ENCODE peak calls at places on chromosomes 11 and 22, in ten cellular contexts. N is spleen, S is right lobe of liver, J is body of pancreas, O is IMR-90, P is tibial nerve, F is testis, Q is adrenal gland, A is uterus, M is A549. W is an unnamed sample.

GRCh38 chr22:42324566-42324965 is 54.1 kb upstream of the TCF20 start:
- DNase-seq in P (no peak), S (no peak), O (no peak), A (no peak), Q (no peak), J (no peak), M (no peak), F (no peak), N (no peak), W (no peak)

GRCh38 chr11:1668911-1669473 is 28.0 kb upstream of the KRTAP5-6 start:
- DNase-seq in P (no peak), J (no peak), O (no peak), S (no peak), A (no peak), F (peak; percentile 6), M (no peak), Q (no peak), N (no peak), W (no peak)

GRCh38 chr11:30150425-30150824 is 80.4 kb upstream of the FSHB start:
- DNase-seq in S (no peak), M (no peak), P (no peak), A (no peak), J (no peak), N (no peak), O (no peak), Q (no peak), F (no peak), W (no peak)

GRCh38 chr11:4581443-4581842 is at the start of gene OR52I2:
- DNase-seq in F (no peak), S (no peak), P (no peak), M (no peak), A (no peak), O (no peak), J (no peak), Q (no peak), N (no peak), W (no peak)

GRCh38 chr11:116931206-116931953 is 94.0 kb upstream of the APOA1 start:
- DNase-seq in S (no peak), A (peak; percentile 19), F (no peak), Q (peak; percentile 29), O (peak; percentile 53), P (no peak), J (no peak), M (peak; percentile 56), N (no peak), W (no peak)

GRCh38 chr22:31185056-31185455 is 25.1 kb downstream of the RNF185 start:
- DNase-seq in O (peak; percentile 62), S (no peak), Q (no peak), M (no peak), F (no peak), P (no peak), N (no peak), A (no peak), J (no peak), W (no peak)

GRCh38 chr22:43345761-43346261 is 2.6 kb upstream of the SCUBE1 start:
- DNase-seq in F (no peak), O (no peak), S (peak; percentile 44), N (peak; percentile 41), Q (no peak), J (no peak), A (no peak), P (no peak), M (peak; percentile 12), W (no peak)

GRCh38 chr11:108890482-108891092 is 225.7 kb downstream of the DDX10 start:
- DNase-seq in P (no peak), F (no peak), J (no peak), Q (no peak), O (no peak), S (no peak), N (no peak), M (no peak), A (no peak), W (no peak)

GRCh38 chr11:111413849-111414248 is 34.8 kb upstream of the POU2AF1 start:
- DNase-seq in F (no peak), O (no peak), J (no peak), A (no peak), M (no peak), N (no peak), S (no peak), Q (no peak), P (no peak), W (no peak)

GRCh38 chr11:37984991-37985390 is 1387.0 kb upstream of the RAG2 start:
- DNase-seq in A (no peak), Q (no peak), S (no peak), O (no peak), J (no peak), N (no peak), P (no peak), F (no peak), M (no peak), W (no peak)

GRCh38 chr22:48690583-48691317 is 1136.9 kb downstream of the BRD1 start:
- DNase-seq in N (no peak), Q (no peak), A (no peak), S (no peak), P (no peak), M (no peak), O (no peak), F (no peak), J (no peak), W (no peak)

GRCh38 chr11:44474702-44475101 is 90.8 kb upstream of the CD82 start:
- DNase-seq in O (no peak), M (no peak), S (no peak), N (no peak), F (no peak), A (no peak), J (no peak), P (no peak), Q (no peak), W (no peak)

GRCh38 chr22:47153854-47154542 is 391.5 kb downstream of the TBC1D22A start:
- DNase-seq in Q (peak; percentile 54), M (no peak), S (no peak), F (peak; percentile 22), P (no peak), O (peak; percentile 13), J (no peak), A (no peak), N (no peak), W (peak; percentile 53)

GRCh38 chr22:42300286-42301071 is 30.0 kb upstream of the TCF20 start:
- DNase-seq in O (no peak), P (no peak), S (no peak), M (no peak), A (no peak), Q (no peak), F (no peak), N (no peak), J (no peak), W (no peak)

GRCh38 chr11:105701098-105701497 is 91.2 kb downstream of the GRIA4 start:
- DNase-seq in O (no peak), S (no peak), P (no peak), Q (no peak), J (no peak), N (no peak), M (peak; percentile 15), A (no peak), F (no peak), W (no peak)

GRCh38 chr11:118957549-118957948 is 1.5 kb downstream of the UPK2 start:
- DNase-seq in O (no peak), M (no peak), Q (no peak), A (no peak), S (no peak), J (no peak), P (no peak), N (peak; percentile 34), F (no peak), W (no peak)

GRCh38 chr11:102139081-102139498 is 28.8 kb downstream of the YAP1 start:
- DNase-seq in F (no peak), P (no peak), N (no peak), S (no peak), M (no peak), J (no peak), O (peak; percentile 93), A (peak; percentile 63), Q (no peak), W (no peak)
- H3K4me1 ChIP-seq in F (no peaks in the 10 kb centered on the region), P (peaks cover 48% of the 10 kb centered on the region), N (no peaks in the 10 kb centered on the region), S (peaks cover 4% of the 10 kb centered on the region), M (peaks cover 24% of the 10 kb centered on the region), J (peaks cover 6% of the 10 kb centered on the region), O (peaks cover 19% of the 10 kb centered on the region), A (peaks cover 4% of the 10 kb centered on the region), Q (peaks cover 10% of the 10 kb centered on the region), W (peaks cover 3% of the 10 kb centered on the region)

DNA sequence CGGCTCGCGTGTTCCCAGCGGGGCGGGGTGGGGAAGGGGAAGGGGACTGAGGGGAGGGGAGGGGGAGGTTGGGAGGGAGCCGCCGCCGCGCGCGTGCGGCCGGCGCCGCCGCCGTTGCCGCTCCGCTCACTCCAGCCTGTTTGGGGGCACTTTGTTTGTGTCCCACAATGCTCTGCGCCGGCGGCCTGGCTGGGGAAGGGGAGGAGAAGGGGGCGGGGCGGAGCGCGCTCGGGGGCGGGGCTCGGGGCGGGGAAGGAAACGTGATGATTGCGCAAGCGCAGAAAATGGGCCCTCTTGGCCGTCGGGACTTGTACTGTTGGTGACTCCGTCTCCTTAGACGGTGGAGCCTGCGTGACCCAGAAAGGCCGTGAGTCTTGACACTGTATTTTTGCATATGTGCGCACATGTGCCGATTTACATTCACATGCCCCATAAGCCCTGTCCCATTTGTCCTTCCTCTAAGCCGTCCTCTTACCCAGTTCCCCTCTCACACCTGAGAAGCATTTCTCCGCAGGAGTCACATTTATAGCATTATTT is at the start of gene ZBTB44:
- DNase-seq in A (peak; percentile 93), Q (peak; percentile 94), M (peak; percentile 87), P (peak; percentile 87), J (peak; percentile 93), F (peak; percentile 96), S (peak; percentile 97), N (peak; percentile 97), O (peak; percentile 85), W (peak; percentile 92)
- TF ChIP-seq POLR2A in A (peak; percentile 47), Q (peak; percentile 52), M (peak; percentile 42), P (peak; percentile 60), J (no peak), F (no peak), S (no peak), N (no peak), O (no peak), W (no peak)

GRCh38 chr11:122175316-122175715 is 59.3 kb upstream of the BLID start:
- DNase-seq in M (no peak), O (no peak), S (no peak), F (no peak), A (no peak), J (no peak), N (no peak), P (no peak), Q (no peak), W (no peak)
- H3K4me1 ChIP-seq in M (peaks cover 54% of the 10 kb centered on the region), O (peaks cover 25% of the 10 kb centered on the region), S (no peaks in the 10 kb centered on the region), F (peaks cover 22% of the 10 kb centered on the region), A (no peaks in the 10 kb centered on the region), J (no peaks in the 10 kb centered on the region), N (no peaks in the 10 kb centered on the region), P (peaks cover 53% of the 10 kb centered on the region), Q (peaks cover 5% of the 10 kb centered on the region), W (peaks cover 2% of the 10 kb centered on the region)

DNA sequence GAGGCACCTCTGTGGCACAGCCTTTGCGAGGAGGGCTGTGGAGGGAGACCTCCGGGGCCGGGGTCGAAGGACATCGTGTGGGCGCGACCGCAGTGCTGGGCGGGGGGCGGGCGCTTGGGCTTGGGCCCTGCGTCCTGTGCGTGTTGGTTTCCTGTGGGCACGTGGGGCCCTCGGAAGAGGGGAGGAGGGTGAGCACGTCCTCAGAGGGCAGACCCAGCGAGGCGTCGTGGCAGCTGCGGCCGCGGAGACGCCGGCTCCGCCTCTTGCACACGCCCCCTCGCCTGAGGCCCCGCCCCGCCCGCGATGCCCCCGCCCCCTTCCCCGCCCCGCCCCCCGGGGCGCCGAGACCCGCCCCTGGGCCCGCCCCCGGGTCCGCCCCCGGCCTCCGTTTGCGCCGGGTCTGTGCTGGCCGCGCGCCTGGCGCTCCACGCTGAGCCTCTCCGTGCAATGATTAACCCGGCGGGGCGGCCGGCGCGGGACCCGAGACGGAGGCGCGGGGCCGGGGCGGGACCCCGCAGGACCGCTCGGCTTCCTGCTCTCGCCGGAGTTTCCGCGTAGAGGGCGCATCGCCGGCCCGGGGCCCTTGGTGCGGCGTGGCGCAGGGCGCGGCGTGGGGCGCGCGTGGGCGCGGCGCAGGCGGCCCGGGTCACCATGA is at the start of gene PRR5:
- DNase-seq in P (peak; percentile 41), M (peak; percentile 66), S (peak; percentile 91), Q (peak; percentile 87), O (peak; percentile 91), F (peak; percentile 66), J (peak; percentile 85), N (peak; percentile 97), A (peak; percentile 71), W (peak; percentile 89)
- TF ChIP-seq POLR2A in P (peak; percentile 32), M (no peak), S (no peak), Q (no peak), O (no peak), F (no peak), J (peak; percentile 31), N (no peak), A (no peak), W (no peak)

W was measured in ovary.